ENCODE peak calls at places on chromosomes 1 and 21, in nine cellular contexts. One of them, this sample, is unnamed.

GRCh38 chr21:15754640-15755039 is 24.9 kb downstream of the USP25 start:
- DNase-seq in AG08395: peak
- DNase-seq in Karpas-422: no peak
- DNase-seq in RPMI8226: no peak
- DNase-seq in AG04450: no peak
- DNase-seq in G401: no peak
- DNase-seq in brain microvascular endothelial cell: no peak
- DNase-seq in suprapubic skin: no peak
- DNase-seq in left lung: no peak
- DNase-seq in this sample: peak

GRCh38 chr1:31714442-31715096 is 10.8 kb upstream of the COL16A1 start:
- DNase-seq in brain microvascular endothelial cell: peak
- DNase-seq in RPMI8226: peak
- DNase-seq in suprapubic skin: peak
- DNase-seq in left lung: peak
- DNase-seq in AG04450: no peak
- DNase-seq in G401: peak
- DNase-seq in Karpas-422: peak
- DNase-seq in AG08395: peak
- DNase-seq in this sample: peak

GRCh38 chr1:200154069-200154767 is 126.7 kb downstream of the NR5A2 start:
- DNase-seq in AG08395: no peak
- DNase-seq in G401: no peak
- DNase-seq in AG04450: no peak
- DNase-seq in Karpas-422: no peak
- DNase-seq in RPMI8226: peak
- DNase-seq in suprapubic skin: no peak
- DNase-seq in brain microvascular endothelial cell: no peak
- DNase-seq in left lung: no peak
- DNase-seq in this sample: no peak

GRCh38 chr1:63603810-63604209 is 10.6 kb downstream of the PGM1 start:
- DNase-seq in Karpas-422: no peak
- DNase-seq in left lung: no peak
- DNase-seq in AG08395: no peak
- DNase-seq in G401: no peak
- DNase-seq in AG04450: no peak
- DNase-seq in brain microvascular endothelial cell: no peak
- DNase-seq in suprapubic skin: no peak
- DNase-seq in RPMI8226: no peak
- DNase-seq in this sample: no peak

GRCh38 chr1:39124282-39124681 is 80.2 kb upstream of the MACF1 start:
- DNase-seq in AG08395: no peak
- DNase-seq in AG04450: no peak
- DNase-seq in RPMI8226: no peak
- DNase-seq in Karpas-422: no peak
- DNase-seq in G401: no peak
- DNase-seq in brain microvascular endothelial cell: no peak
- DNase-seq in left lung: no peak
- DNase-seq in suprapubic skin: no peak
- DNase-seq in this sample: no peak

GRCh38 chr1:22567176-22567575 is 3.9 kb downstream of the EPHA8 start:
- DNase-seq in G401: no peak
- DNase-seq in left lung: no peak
- DNase-seq in Karpas-422: no peak
- DNase-seq in AG04450: no peak
- DNase-seq in brain microvascular endothelial cell: no peak
- DNase-seq in suprapubic skin: no peak
- DNase-seq in AG08395: no peak
- DNase-seq in RPMI8226: no peak
- DNase-seq in this sample: no peak

GRCh38 chr1:47507921-47508894 is 70.4 kb downstream of the FOXD2 start:
- DNase-seq in G401: no peak
- DNase-seq in Karpas-422: no peak
- DNase-seq in left lung: no peak
- DNase-seq in RPMI8226: no peak
- DNase-seq in AG08395: no peak
- DNase-seq in suprapubic skin: no peak
- DNase-seq in AG04450: no peak
- DNase-seq in brain microvascular endothelial cell: no peak
- DNase-seq in this sample: no peak

GRCh38 chr21:34986561-34987533 is 62.3 kb downstream of the RUNX1 start:
- DNase-seq in brain microvascular endothelial cell: peak
- DNase-seq in left lung: peak
- DNase-seq in AG04450: no peak
- DNase-seq in G401: no peak
- DNase-seq in Karpas-422: no peak
- DNase-seq in RPMI8226: no peak
- DNase-seq in AG08395: no peak
- DNase-seq in suprapubic skin: no peak
- DNase-seq in this sample: peak

GRCh38 chr1:27397106-27397505 is 4.7 kb downstream of the GPR3 start:
- DNase-seq in AG04450: no peak
- DNase-seq in Karpas-422: no peak
- DNase-seq in G401: no peak
- DNase-seq in left lung: no peak
- DNase-seq in AG08395: no peak
- DNase-seq in brain microvascular endothelial cell: no peak
- DNase-seq in suprapubic skin: no peak
- DNase-seq in RPMI8226: no peak
- DNase-seq in this sample: no peak

GRCh38 chr1:83547903-83548302 is 451.0 kb downstream of the TTLL7 start:
- DNase-seq in brain microvascular endothelial cell: no peak
- DNase-seq in RPMI8226: no peak
- DNase-seq in left lung: no peak
- DNase-seq in AG04450: no peak
- DNase-seq in suprapubic skin: no peak
- DNase-seq in Karpas-422: no peak
- DNase-seq in G401: no peak
- DNase-seq in AG08395: peak
- DNase-seq in this sample: peak

GRCh38 chr1:206664740-206665139 is 20.0 kb upstream of the MAPKAPK2 start:
- DNase-seq in RPMI8226: no peak
- DNase-seq in Karpas-422: no peak
- DNase-seq in left lung: no peak
- DNase-seq in suprapubic skin: no peak
- DNase-seq in AG04450: no peak
- DNase-seq in brain microvascular endothelial cell: no peak
- DNase-seq in G401: no peak
- DNase-seq in AG08395: no peak
- DNase-seq in this sample: no peak

GRCh38 chr1:58628987-58629598 is 52.0 kb upstream of the TACSTD2 start:
- DNase-seq in suprapubic skin: no peak
- DNase-seq in brain microvascular endothelial cell: peak
- DNase-seq in left lung: no peak
- DNase-seq in AG08395: peak
- DNase-seq in Karpas-422: no peak
- DNase-seq in RPMI8226: no peak
- DNase-seq in G401: no peak
- DNase-seq in AG04450: no peak
- DNase-seq in this sample: peak

GRCh38 chr1:206809504-206810084 is 37.3 kb upstream of the IL10 start:
- DNase-seq in brain microvascular endothelial cell: peak
- DNase-seq in left lung: no peak
- DNase-seq in suprapubic skin: no peak
- DNase-seq in Karpas-422: peak
- DNase-seq in AG04450: no peak
- DNase-seq in G401: no peak
- DNase-seq in RPMI8226: peak
- DNase-seq in AG08395: peak
- DNase-seq in this sample: peak

GRCh38 chr1:15538750-15539149 is 12.1 kb downstream of the DNAJC16 start:
- DNase-seq in RPMI8226: no peak
- DNase-seq in AG04450: no peak
- DNase-seq in left lung: no peak
- DNase-seq in Karpas-422: no peak
- DNase-seq in suprapubic skin: no peak
- DNase-seq in AG08395: no peak
- DNase-seq in G401: no peak
- DNase-seq in brain microvascular endothelial cell: no peak
- DNase-seq in this sample: no peak

GRCh38 chr1:34162852-34163766 is 1.9 kb downstream of the CSMD2 start:
- DNase-seq in AG04450: peak
- DNase-seq in AG08395: peak
- DNase-seq in suprapubic skin: no peak
- DNase-seq in brain microvascular endothelial cell: peak
- DNase-seq in Karpas-422: peak
- DNase-seq in G401: peak
- DNase-seq in RPMI8226: peak
- DNase-seq in left lung: peak
- DNase-seq in this sample: peak

GRCh38 chr1:38892976-38893375 is 11.6 kb upstream of the GJA9 start:
- DNase-seq in AG08395: no peak
- DNase-seq in Karpas-422: no peak
- DNase-seq in left lung: no peak
- DNase-seq in suprapubic skin: no peak
- DNase-seq in brain microvascular endothelial cell: no peak
- DNase-seq in RPMI8226: no peak
- DNase-seq in G401: no peak
- DNase-seq in AG04450: no peak
- DNase-seq in this sample: no peak

GRCh38 chr1:110229348-110230001 is 19.4 kb downstream of the KCNC4 start:
- DNase-seq in left lung: no peak
- DNase-seq in brain microvascular endothelial cell: no peak
- DNase-seq in Karpas-422: no peak
- DNase-seq in RPMI8226: no peak
- DNase-seq in AG08395: no peak
- DNase-seq in G401: peak
- DNase-seq in AG04450: no peak
- DNase-seq in suprapubic skin: no peak
- DNase-seq in this sample: no peak

GRCh38 chr1:111275079-111275478 is 15.6 kb upstream of the CHIA start:
- DNase-seq in AG08395: peak
- DNase-seq in Karpas-422: no peak
- DNase-seq in AG04450: no peak
- DNase-seq in RPMI8226: peak
- DNase-seq in suprapubic skin: peak
- DNase-seq in left lung: peak
- DNase-seq in brain microvascular endothelial cell: no peak
- DNase-seq in G401: no peak
- DNase-seq in this sample: peak

GRCh38 chr1:160097196-160097910 is 1.1 kb downstream of the IGSF8 start:
- DNase-seq in Karpas-422: peak
- DNase-seq in AG08395: no peak
- DNase-seq in RPMI8226: no peak
- DNase-seq in AG04450: no peak
- DNase-seq in G401: peak
- DNase-seq in left lung: no peak
- DNase-seq in brain microvascular endothelial cell: no peak
- DNase-seq in suprapubic skin: no peak
- DNase-seq in this sample: no peak

GRCh38 chr1:69520326-69520725 is 47.4 kb upstream of the LRRC7 start:
- DNase-seq in RPMI8226: no peak
- DNase-seq in suprapubic skin: no peak
- DNase-seq in Karpas-422: no peak
- DNase-seq in AG04450: no peak
- DNase-seq in G401: no peak
- DNase-seq in AG08395: no peak
- DNase-seq in brain microvascular endothelial cell: no peak
- DNase-seq in left lung: no peak
- DNase-seq in this sample: no peak

GRCh38 chr21:26135520-26135919 is 35.0 kb downstream of the APP start:
- DNase-seq in AG04450: no peak
- DNase-seq in suprapubic skin: no peak
- DNase-seq in brain microvascular endothelial cell: no peak
- DNase-seq in RPMI8226: no peak
- DNase-seq in Karpas-422: no peak
- DNase-seq in left lung: no peak
- DNase-seq in G401: no peak
- DNase-seq in AG08395: no peak
- DNase-seq in this sample: no peak

GRCh38 chr21:16046625-16047340 is 317.0 kb downstream of the USP25 start:
- DNase-seq in suprapubic skin: no peak
- DNase-seq in left lung: no peak
- DNase-seq in AG08395: peak
- DNase-seq in AG04450: no peak
- DNase-seq in G401: no peak
- DNase-seq in Karpas-422: no peak
- DNase-seq in RPMI8226: no peak
- DNase-seq in brain microvascular endothelial cell: peak
- DNase-seq in this sample: peak

GRCh38 chr1:93080424-93080823 is 1.3 kb downstream of the MTF2 start:
- DNase-seq in G401: peak
- DNase-seq in left lung: no peak
- DNase-seq in suprapubic skin: no peak
- DNase-seq in AG04450: peak
- DNase-seq in brain microvascular endothelial cell: peak
- DNase-seq in Karpas-422: peak
- DNase-seq in AG08395: peak
- DNase-seq in RPMI8226: peak
- DNase-seq in this sample: peak

GRCh38 chr1:5297199-5297877 is 642.9 kb downstream of the AJAP1 start:
- DNase-seq in AG04450: no peak
- DNase-seq in AG08395: no peak
- DNase-seq in brain microvascular endothelial cell: no peak
- DNase-seq in left lung: no peak
- DNase-seq in Karpas-422: no peak
- DNase-seq in suprapubic skin: no peak
- DNase-seq in G401: no peak
- DNase-seq in RPMI8226: no peak
- DNase-seq in this sample: no peak

GRCh38 chr1:204530932-204531331 is 14.7 kb downstream of the MDM4 start:
- DNase-seq in brain microvascular endothelial cell: no peak
- DNase-seq in Karpas-422: peak
- DNase-seq in RPMI8226: peak
- DNase-seq in AG04450: no peak
- DNase-seq in G401: no peak
- DNase-seq in AG08395: no peak
- DNase-seq in suprapubic skin: no peak
- DNase-seq in left lung: no peak
- DNase-seq in this sample: no peak

GRCh38 chr1:34754878-34755637 is at the start of gene GJB5:
- DNase-seq in left lung: no peak
- DNase-seq in Karpas-422: no peak
- DNase-seq in AG08395: no peak
- DNase-seq in suprapubic skin: peak
- DNase-seq in RPMI8226: no peak
- DNase-seq in G401: no peak
- DNase-seq in brain microvascular endothelial cell: no peak
- DNase-seq in AG04450: no peak
- DNase-seq in this sample: no peak

GRCh38 chr1:229848762-229849677 is 218.0 kb upstream of the GALNT2 start:
- DNase-seq in brain microvascular endothelial cell: peak
- DNase-seq in RPMI8226: peak
- DNase-seq in left lung: no peak
- DNase-seq in suprapubic skin: no peak
- DNase-seq in Karpas-422: peak
- DNase-seq in AG04450: no peak
- DNase-seq in G401: no peak
- DNase-seq in AG08395: peak
- DNase-seq in this sample: peak

GRCh38 chr1:15703562-15703961 is 19.4 kb downstream of the PLEKHM2 start:
- DNase-seq in Karpas-422: no peak
- DNase-seq in AG08395: peak
- DNase-seq in suprapubic skin: peak
- DNase-seq in left lung: peak
- DNase-seq in RPMI8226: no peak
- DNase-seq in AG04450: peak
- DNase-seq in brain microvascular endothelial cell: peak
- DNase-seq in G401: peak
- DNase-seq in this sample: peak

GRCh38 chr1:224565186-224565585 is 50.9 kb upstream of the CNIH3 start:
- DNase-seq in Karpas-422: no peak
- DNase-seq in RPMI8226: no peak
- DNase-seq in brain microvascular endothelial cell: peak
- DNase-seq in left lung: peak
- DNase-seq in G401: peak
- DNase-seq in AG08395: peak
- DNase-seq in suprapubic skin: no peak
- DNase-seq in AG04450: peak
- DNase-seq in this sample: peak

GRCh38 chr1:121558514-121558913 is 373.7 kb downstream of the SRGAP2C start:
- DNase-seq in AG08395: peak
- DNase-seq in brain microvascular endothelial cell: peak
- DNase-seq in left lung: no peak
- DNase-seq in AG04450: peak
- DNase-seq in G401: no peak
- DNase-seq in suprapubic skin: no peak
- DNase-seq in Karpas-422: peak
- DNase-seq in RPMI8226: peak
- DNase-seq in this sample: peak

GRCh38 chr1:10852018-10852417 is 55.6 kb upstream of the CASZ1 start:
- DNase-seq in brain microvascular endothelial cell: no peak
- DNase-seq in G401: no peak
- DNase-seq in left lung: no peak
- DNase-seq in Karpas-422: no peak
- DNase-seq in AG08395: no peak
- DNase-seq in RPMI8226: no peak
- DNase-seq in AG04450: no peak
- DNase-seq in suprapubic skin: no peak
- DNase-seq in this sample: no peak